ENCODE peak calls at places on chromosomes 12 and 14, in four cellular contexts. V is NB4, O is nephron progenitor cell, A is IMR-90. S is an unnamed sample.

GRCh38 chr14:52044791-52045522 is 23.9 kb downstream of the NID2 start:
- DNase-seq in V (no peak), O (no peak), A (peak), S (peak)

GRCh38 chr14:56124296-56124695 is 6.1 kb downstream of the PELI2 start:
- DNase-seq in V (no peak), O (no peak), A (peak), S (no peak)

GRCh38 chr12:2359725-2360629 is 307.2 kb downstream of the CACNA1C start:
- DNase-seq in V (peak), O (no peak), A (no peak), S (no peak)

GRCh38 chr14:24130380-24130716 is at the start of gene FITM1:
- DNase-seq in V (no peak), O (no peak), A (no peak), S (no peak)

GRCh38 chr12:88615490-88615889 is 35.2 kb upstream of the KITLG start:
- DNase-seq in V (no peak), O (no peak), A (peak), S (no peak)

GRCh38 chr12:112473056-112473455 is 54.3 kb downstream of the PTPN11 start:
- DNase-seq in V (peak), O (no peak), A (no peak), S (no peak)

GRCh38 chr14:103301512-103302197 is 32.4 kb upstream of the EIF5 start:
- DNase-seq in V (no peak), O (no peak), A (no peak), S (no peak)

GRCh38 chr12:4273651-4274395 is at the start of gene CCND2:
- DNase-seq in V (peak), O (peak), A (peak), S (no peak)

GRCh38 chr12:20220339-20220738 is 148.0 kb upstream of the PDE3A start:
- DNase-seq in V (peak), O (no peak), A (peak), S (no peak)

GRCh38 chr12:26701604-26702215 is 131.3 kb downstream of the ITPR2 start:
- DNase-seq in V (peak), O (no peak), A (peak), S (no peak)

GRCh38 chr14:26709019-26709418 is 111.2 kb upstream of the NOVA1 start:
- DNase-seq in V (peak), O (no peak), A (no peak), S (no peak)

GRCh38 chr12:32087301-32087700 is 19.3 kb upstream of the BICD1 start:
- DNase-seq in V (peak), O (no peak), A (no peak), S (no peak)

GRCh38 chr14:72457641-72458040 is 436.3 kb downstream of the DPF3 start:
- DNase-seq in V (no peak), O (no peak), A (peak), S (no peak)

GRCh38 chr12:5200276-5201087 is 156.8 kb downstream of the KCNA5 start:
- DNase-seq in V (peak), O (peak), A (peak), S (peak)

GRCh38 chr14:77849711-77850110 is 49.8 kb downstream of the ADCK1 start:
- DNase-seq in V (no peak), O (no peak), A (peak), S (no peak)

GRCh38 chr14:67938046-67938445 is 118.5 kb downstream of the RAD51B start:
- DNase-seq in V (no peak), O (no peak), A (no peak), S (no peak)

GRCh38 chr14:70955543-70956480 is 48.6 kb downstream of the PCNX1 start:
- DNase-seq in V (peak), O (no peak), A (peak), S (no peak)

GRCh38 chr12:111076611-111077451 is 156.5 kb upstream of the MYL2 start:
- DNase-seq in V (no peak), O (peak), A (no peak), S (no peak)

GRCh38 chr12:126726481-126727217 is 1540.3 kb upstream of the TMEM132C start:
- DNase-seq in V (no peak), O (peak), A (no peak), S (no peak)

GRCh38 chr12:46891306-46891705 is 65.5 kb upstream of the SLC38A4 start:
- DNase-seq in V (no peak), O (no peak), A (peak), S (no peak)

GRCh38 chr12:23025372-23026021 is 400.5 kb downstream of the ETNK1 start:
- DNase-seq in V (no peak), O (no peak), A (no peak), S (no peak)

GRCh38 chr12:24066865-24067264 is 117.4 kb upstream of the SOX5 start:
- DNase-seq in V (no peak), O (no peak), A (peak), S (no peak)

GRCh38 chr12:94261119-94261518 is 112.7 kb downstream of the PLXNC1 start:
- DNase-seq in V (no peak), O (no peak), A (no peak), S (no peak)

GRCh38 chr12:66901136-66901932 is 222.5 kb upstream of the GRIP1 start:
- DNase-seq in V (peak), O (no peak), A (no peak), S (no peak)

GRCh38 chr14:80215756-80216581 is 4.7 kb upstream of the DIO2 start:
- DNase-seq in V (no peak), O (no peak), A (peak), S (peak)

GRCh38 chr12:39722511-39722910 is 102.9 kb upstream of the ABCD2 start:
- DNase-seq in V (no peak), O (no peak), A (no peak), S (no peak)

GRCh38 chr12:2083008-2083407 is 30.2 kb downstream of the CACNA1C start:
- DNase-seq in V (no peak), O (no peak), A (peak), S (no peak)

GRCh38 chr12:48924617-48925217 is 575 bp downstream of the FKBP11 start:
- DNase-seq in V (no peak), O (peak), A (peak), S (no peak)

GRCh38 chr14:53110103-53110502 is 43.0 kb downstream of the DDHD1 start:
- DNase-seq in V (no peak), O (no peak), A (no peak), S (no peak)

GRCh38 chr12:75481774-75482173 is 1.2 kb downstream of the GLIPR1 start:
- DNase-seq in V (peak), O (no peak), A (peak), S (no peak)

GRCh38 chr12:47303207-47303606 is 223.4 kb upstream of the AMIGO2 start:
- DNase-seq in V (no peak), O (no peak), A (peak), S (no peak)

GRCh38 chr12:105275997-105276760 is 40.2 kb upstream of the APPL2 start:
- DNase-seq in V (peak), O (no peak), A (no peak), S (no peak)

GRCh38 chr12:50201987-50202521 is 34.9 kb upstream of the CERS5 start:
- DNase-seq in V (no peak), O (no peak), A (peak), S (no peak)

GRCh38 chr14:79992799-79993198 is 218.5 kb downstream of the DIO2 start:
- DNase-seq in V (peak), O (peak), A (no peak), S (no peak)

GRCh38 chr12:65612440-65612839 is 211.8 kb upstream of the HMGA2 start:
- DNase-seq in V (no peak), O (no peak), A (no peak), S (no peak)

GRCh38 chr12:63928305-63928704 is 83.8 kb downstream of the SRGAP1 start:
- DNase-seq in V (no peak), O (no peak), A (no peak), S (no peak)

GRCh38 chr12:15278816-15279658 is 43.3 kb upstream of the PTPRO start:
- DNase-seq in V (peak), O (no peak), A (peak), S (no peak)

GRCh38 chr12:17809206-17809605 is 280.8 kb downstream of the RERGL start:
- DNase-seq in V (no peak), O (no peak), A (no peak), S (no peak)
- TF ChIP-seq CTCF in V (peak), O (no peak), A (no peak), S (no peak)

GRCh38 chr14:21039059-21039422 is 3.1 kb upstream of the RNASE7 start:
- DNase-seq in V (no peak), O (no peak), A (peak), S (no peak)

GRCh38 chr14:21040370-21040925 is 1.7 kb upstream of the RNASE7 start:
- DNase-seq in V (no peak), O (no peak), A (no peak), S (no peak)

GRCh38 chr14:21038416-21039058 is 3.6 kb upstream of the RNASE7 start:
- DNase-seq in V (no peak), O (no peak), A (no peak), S (no peak)

GRCh38 chr14:21041676-21042433 is at the start of gene RNASE7:
- DNase-seq in V (no peak), O (no peak), A (peak), S (no peak)

DNA sequence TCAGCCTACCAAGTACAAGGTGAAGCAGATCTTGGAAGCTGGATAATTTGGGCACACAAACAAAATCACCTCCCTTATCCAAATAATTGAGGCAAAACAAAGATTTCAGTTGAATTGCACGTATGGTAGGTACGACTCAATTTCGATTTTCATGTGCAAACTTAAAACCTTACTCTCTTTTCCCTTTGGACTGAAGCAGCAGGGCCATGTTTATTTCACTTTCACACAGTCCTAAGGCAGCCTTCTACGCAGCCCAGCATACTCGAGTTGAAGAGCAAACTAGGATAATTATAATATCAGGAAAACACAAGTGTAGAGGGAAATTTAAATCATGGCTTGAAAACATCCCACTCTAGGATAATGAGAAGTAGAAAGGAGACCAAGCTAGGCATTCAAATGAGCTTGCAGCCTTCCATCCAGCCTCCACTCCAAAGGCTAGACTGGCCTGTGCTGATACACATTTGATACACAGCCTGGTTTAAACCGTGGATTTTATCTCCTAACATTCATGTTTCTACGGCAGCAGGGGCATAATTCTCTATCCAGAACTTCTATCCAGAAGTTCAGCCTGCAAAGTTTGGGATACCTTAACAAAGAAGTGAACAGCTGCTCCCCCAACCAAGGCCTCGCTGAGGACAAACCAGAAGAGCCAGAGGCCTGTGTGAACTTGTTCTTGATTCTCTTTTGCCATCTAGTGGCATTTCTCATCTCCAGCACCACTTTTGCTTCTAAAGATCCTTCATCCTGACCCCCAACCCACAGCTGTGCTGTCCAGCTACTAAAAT is 2.4 kb upstream of the RNASE7 start:
- DNase-seq in V (peak), O (peak), A (peak), S (no peak)
- TF ChIP-seq CTCF in V (peak), O (peak), A (peak), S (peak)

DNA sequence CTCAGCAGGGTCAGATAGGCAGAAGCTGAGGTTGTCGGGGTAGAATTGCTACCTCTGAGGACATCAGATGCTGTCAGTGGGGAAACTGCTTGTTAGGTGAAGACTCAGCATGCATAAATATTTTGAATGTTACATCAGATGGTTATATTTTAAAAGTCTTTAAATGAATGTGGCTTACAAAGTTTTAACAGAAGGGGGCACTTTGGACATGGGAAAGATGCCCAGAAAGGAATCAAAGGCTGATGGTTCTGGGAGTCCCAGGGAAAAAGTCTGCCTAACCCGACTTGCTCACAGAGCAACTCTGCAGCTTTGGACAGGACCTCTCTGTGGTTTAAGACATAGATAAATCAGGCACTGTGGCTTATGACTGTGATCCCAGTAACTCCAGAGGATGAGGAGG is 474.8 kb downstream of the ATP23 start:
- DNase-seq in V (no peak), O (no peak), A (peak), S (no peak)
- TF ChIP-seq CTCF in V (no peak), O (no peak), A (peak), S (peak)

DNA sequence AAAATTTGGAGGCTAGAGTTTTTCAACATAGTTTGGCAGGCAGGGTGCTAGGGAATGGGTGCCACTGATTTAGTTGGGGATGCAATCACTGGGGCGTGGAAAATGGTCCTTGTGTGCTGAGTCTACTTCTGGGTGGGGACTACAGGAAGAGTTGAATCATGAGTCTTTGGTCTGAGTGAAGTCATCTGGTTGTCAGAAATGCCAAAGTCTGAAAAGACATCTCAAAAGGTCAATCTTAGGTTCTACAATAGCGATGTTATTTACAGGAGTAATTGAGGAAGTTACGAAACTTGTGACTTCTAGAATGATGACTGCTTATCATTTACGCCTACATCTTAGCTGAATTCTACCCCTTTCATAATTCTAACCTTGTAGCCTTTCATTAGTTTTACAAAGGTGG is 209.1 kb downstream of the NUBPL start:
- DNase-seq in V (peak), O (no peak), A (no peak), S (no peak)
- TF ChIP-seq CTCF in V (no peak), O (no peak), A (no peak), S (no peak)

GRCh38 chr14:104392396-104393198 is 187.0 kb upstream of the C14orf180 start:
- DNase-seq in V (no peak), O (no peak), A (no peak), S (no peak)
- TF ChIP-seq CTCF in V (no peak), O (no peak), A (no peak), S (no peak)

GRCh38 chr14:32774214-32774613 is 164.5 kb upstream of the NPAS3 start:
- DNase-seq in V (no peak), O (no peak), A (no peak), S (no peak)

GRCh38 chr14:32785585-32785984 is 153.1 kb upstream of the NPAS3 start:
- DNase-seq in V (no peak), O (no peak), A (no peak), S (no peak)

GRCh38 chr14:32784408-32784807 is 154.3 kb upstream of the NPAS3 start:
- DNase-seq in V (no peak), O (no peak), A (no peak), S (no peak)

DNA sequence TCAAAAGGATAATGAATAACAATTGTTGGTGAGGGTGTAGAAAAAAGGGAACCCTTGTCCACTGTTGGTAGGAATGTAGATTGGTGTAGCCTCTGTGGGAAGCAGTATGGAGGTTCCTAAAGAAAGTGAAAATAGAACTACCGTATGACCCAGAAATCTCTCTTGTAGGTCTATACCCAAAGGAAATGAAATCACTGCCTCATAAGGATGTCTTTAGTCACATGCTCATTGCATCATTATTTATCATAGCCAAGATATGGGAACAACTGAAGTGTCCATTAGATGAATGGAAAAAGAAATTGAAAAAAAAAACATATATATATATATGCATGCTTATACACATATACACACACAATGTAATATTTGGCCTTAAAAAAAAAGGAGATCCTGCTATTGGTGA is 158.8 kb upstream of the NPAS3 start:
- DNase-seq in V (no peak), O (no peak), A (no peak), S (no peak)
- TF ChIP-seq CTCF in V (no peak), O (no peak), A (no peak), S (no peak)

GRCh38 chr12:58105225-58106119 is 164.1 kb downstream of the ATP23 start:
- DNase-seq in V (no peak), O (no peak), A (peak), S (no peak)
- TF ChIP-seq CTCF in V (peak), O (no peak), A (no peak), S (peak)

GRCh38 chr12:72346331-72346944 is 74.3 kb downstream of the TRHDE start:
- DNase-seq in V (peak), O (peak), A (peak), S (peak)
- TF ChIP-seq CTCF in V (peak), O (peak), A (peak), S (peak)